ENCODE peak calls at places on chromosome 11, in four cellular contexts. One of them, this sample, is unnamed.

GRCh38 chr11:103487113-103487512 is 377.9 kb downstream of the DYNC2H1 start:
- DNase-seq in HFFc6: no peak
- DNase-seq in stimulated activated CD4-positive, alpha-beta T cell treated with anti-CD3 and anti-CD28 coated beads, Interleukin-2, amount 100 ng/mL, for 48 hours: no peak
- DNase-seq in NCI-H1417: no peak
- DNase-seq in this sample: no peak

GRCh38 chr11:82752801-82753200 is 19.1 kb upstream of the FAM181B start:
- DNase-seq in HFFc6: no peak
- DNase-seq in stimulated activated CD4-positive, alpha-beta T cell treated with anti-CD3 and anti-CD28 coated beads, Interleukin-2, amount 100 ng/mL, for 48 hours: no peak
- DNase-seq in NCI-H1417: no peak
- DNase-seq in this sample: no peak

GRCh38 chr11:44727114-44727372 is 281 bp downstream of the TSPAN18 start:
- DNase-seq in HFFc6: no peak
- DNase-seq in stimulated activated CD4-positive, alpha-beta T cell treated with anti-CD3 and anti-CD28 coated beads, Interleukin-2, amount 100 ng/mL, for 48 hours: no peak
- DNase-seq in NCI-H1417: no peak
- DNase-seq in this sample: no peak

GRCh38 chr11:64357904-64358535 is 942 bp upstream of the RPS6KA4 start:
- DNase-seq in HFFc6: no peak
- DNase-seq in stimulated activated CD4-positive, alpha-beta T cell treated with anti-CD3 and anti-CD28 coated beads, Interleukin-2, amount 100 ng/mL, for 48 hours: no peak
- DNase-seq in NCI-H1417: no peak
- DNase-seq in this sample: no peak

GRCh38 chr11:56849852-56850251 is 101.4 kb upstream of the OR9G4 start:
- DNase-seq in HFFc6: no peak
- DNase-seq in stimulated activated CD4-positive, alpha-beta T cell treated with anti-CD3 and anti-CD28 coated beads, Interleukin-2, amount 100 ng/mL, for 48 hours: no peak
- DNase-seq in NCI-H1417: no peak
- DNase-seq in this sample: no peak

GRCh38 chr11:78061921-78062311 is 1.7 kb upstream of the THRSP start:
- DNase-seq in HFFc6: no peak
- DNase-seq in stimulated activated CD4-positive, alpha-beta T cell treated with anti-CD3 and anti-CD28 coated beads, Interleukin-2, amount 100 ng/mL, for 48 hours: no peak
- DNase-seq in NCI-H1417: no peak
- DNase-seq in this sample: no peak

GRCh38 chr11:13012037-13012693 is 3.0 kb downstream of the RASSF10 start:
- DNase-seq in HFFc6: no peak
- DNase-seq in stimulated activated CD4-positive, alpha-beta T cell treated with anti-CD3 and anti-CD28 coated beads, Interleukin-2, amount 100 ng/mL, for 48 hours: no peak
- DNase-seq in NCI-H1417: no peak
- DNase-seq in this sample: no peak

GRCh38 chr11:19244084-19244483 is 3.3 kb upstream of the E2F8 start:
- DNase-seq in HFFc6: no peak
- DNase-seq in stimulated activated CD4-positive, alpha-beta T cell treated with anti-CD3 and anti-CD28 coated beads, Interleukin-2, amount 100 ng/mL, for 48 hours: no peak
- DNase-seq in NCI-H1417: no peak
- DNase-seq in this sample: no peak

GRCh38 chr11:130431337-130431773 is 2.9 kb upstream of the ADAMTS8 start:
- DNase-seq in HFFc6: peak
- DNase-seq in stimulated activated CD4-positive, alpha-beta T cell treated with anti-CD3 and anti-CD28 coated beads, Interleukin-2, amount 100 ng/mL, for 48 hours: peak
- DNase-seq in NCI-H1417: peak
- DNase-seq in this sample: peak

GRCh38 chr11:61061081-61061826 is 41.0 kb upstream of the CD5 start:
- DNase-seq in HFFc6: no peak
- DNase-seq in stimulated activated CD4-positive, alpha-beta T cell treated with anti-CD3 and anti-CD28 coated beads, Interleukin-2, amount 100 ng/mL, for 48 hours: peak
- DNase-seq in NCI-H1417: no peak
- DNase-seq in this sample: no peak

GRCh38 chr11:104163100-104164027 is 583 bp downstream of the PDGFD start:
- DNase-seq in HFFc6: peak
- DNase-seq in stimulated activated CD4-positive, alpha-beta T cell treated with anti-CD3 and anti-CD28 coated beads, Interleukin-2, amount 100 ng/mL, for 48 hours: no peak
- DNase-seq in NCI-H1417: no peak
- DNase-seq in this sample: peak

GRCh38 chr11:67279589-67280340 is 9.3 kb upstream of the ANKRD13D start:
- DNase-seq in HFFc6: no peak
- DNase-seq in stimulated activated CD4-positive, alpha-beta T cell treated with anti-CD3 and anti-CD28 coated beads, Interleukin-2, amount 100 ng/mL, for 48 hours: no peak
- DNase-seq in NCI-H1417: no peak
- DNase-seq in this sample: no peak

GRCh38 chr11:114317738-114318137 is 21.5 kb downstream of the NNMT start:
- DNase-seq in HFFc6: peak
- DNase-seq in stimulated activated CD4-positive, alpha-beta T cell treated with anti-CD3 and anti-CD28 coated beads, Interleukin-2, amount 100 ng/mL, for 48 hours: no peak
- DNase-seq in NCI-H1417: peak
- DNase-seq in this sample: peak

This sample was measured in IMR-90.